ENCODE peak calls at places on chromosomes 12 and 14, in four cellular contexts. One of them, this sample, is unnamed. For H3K4me1, the result is how much of the 10 kb centered on the place peaks cover.

GRCh38 chr12:80264891-80265290 is 165.6 kb downstream of the OTOGL start:
- DNase-seq in HCT116: no peak
- DNase-seq in suprapubic skin: no peak
- DNase-seq in transverse colon: no peak
- DNase-seq in this sample: no peak

GRCh38 chr14:36451346-36452065 is 68.5 kb downstream of the NKX2-1 start:
- DNase-seq in transverse colon: no peak
- DNase-seq in suprapubic skin: no peak
- DNase-seq in HCT116: no peak
- DNase-seq in this sample: no peak

GRCh38 chr14:39880106-39880695 is 448.0 kb upstream of the FBXO33 start:
- DNase-seq in suprapubic skin: no peak
- DNase-seq in transverse colon: no peak
- DNase-seq in HCT116: no peak
- DNase-seq in this sample: no peak

GRCh38 chr12:116366456-116366776 is 88.9 kb upstream of the MED13L start:
- DNase-seq in suprapubic skin: no peak
- DNase-seq in transverse colon: no peak
- DNase-seq in HCT116: no peak
- DNase-seq in this sample: peak

GRCh38 chr14:105137481-105138020 is 31.0 kb downstream of the JAG2 start:
- DNase-seq in suprapubic skin: peak
- DNase-seq in transverse colon: no peak
- DNase-seq in HCT116: no peak
- DNase-seq in this sample: no peak

GRCh38 chr12:114827460-114827859 is 143.5 kb upstream of the TBX3 start:
- DNase-seq in suprapubic skin: no peak
- DNase-seq in HCT116: no peak
- DNase-seq in transverse colon: no peak
- DNase-seq in this sample: no peak

GRCh38 chr14:102508774-102509743 is 517 bp downstream of the ANKRD9 start:
- DNase-seq in HCT116: no peak
- DNase-seq in suprapubic skin: peak
- DNase-seq in transverse colon: peak
- DNase-seq in this sample: no peak

GRCh38 chr12:11855993-11856374 is 206.5 kb downstream of the ETV6 start:
- DNase-seq in HCT116: no peak
- DNase-seq in suprapubic skin: no peak
- DNase-seq in transverse colon: no peak
- DNase-seq in this sample: no peak

GRCh38 chr12:59650594-59651229 is 54.9 kb downstream of the SLC16A7 start:
- DNase-seq in transverse colon: no peak
- DNase-seq in HCT116: no peak
- DNase-seq in suprapubic skin: no peak
- DNase-seq in this sample: no peak

GRCh38 chr14:55366271-55366670 is 45.4 kb downstream of the ATG14 start:
- DNase-seq in HCT116: no peak
- DNase-seq in suprapubic skin: no peak
- DNase-seq in transverse colon: no peak
- DNase-seq in this sample: peak

GRCh38 chr12:12686472-12686871 is 9.5 kb downstream of the GPR19 start:
- DNase-seq in transverse colon: no peak
- DNase-seq in HCT116: no peak
- DNase-seq in suprapubic skin: no peak
- DNase-seq in this sample: no peak

GRCh38 chr12:6963016-6963731 is 7.3 kb downstream of the PHB2 start:
- DNase-seq in transverse colon: peak
- DNase-seq in HCT116: peak
- DNase-seq in suprapubic skin: peak
- DNase-seq in this sample: peak
- H3K4me1 ChIP-seq in transverse colon: under half
- H3K4me1 ChIP-seq in HCT116: under half
- H3K4me1 ChIP-seq in suprapubic skin: half or more
- H3K4me1 ChIP-seq in this sample: under half

GRCh38 chr14:90827919-90828610 is 11.8 kb upstream of the TTC7B start:
- DNase-seq in HCT116: peak
- DNase-seq in transverse colon: peak
- DNase-seq in suprapubic skin: peak
- DNase-seq in this sample: peak
- TF ChIP-seq POLR2A in HCT116: no peak
- TF ChIP-seq POLR2A in transverse colon: no peak
- TF ChIP-seq POLR2A in suprapubic skin: peak
- TF ChIP-seq POLR2A in this sample: peak

GRCh38 chr14:100143934-100144333 is 15.5 kb downstream of the DEGS2 start:
- DNase-seq in transverse colon: no peak
- DNase-seq in HCT116: no peak
- DNase-seq in suprapubic skin: no peak
- DNase-seq in this sample: no peak

GRCh38 chr14:100141133-100141497 is 18.3 kb downstream of the DEGS2 start:
- DNase-seq in suprapubic skin: no peak
- DNase-seq in HCT116: no peak
- DNase-seq in transverse colon: no peak
- DNase-seq in this sample: no peak

GRCh38 chr14:100140452-100141132 is 18.9 kb downstream of the DEGS2 start:
- DNase-seq in transverse colon: no peak
- DNase-seq in suprapubic skin: no peak
- DNase-seq in HCT116: no peak
- DNase-seq in this sample: no peak

GRCh38 chr14:100143523-100143922 is 15.9 kb downstream of the DEGS2 start:
- DNase-seq in HCT116: no peak
- DNase-seq in transverse colon: no peak
- DNase-seq in suprapubic skin: no peak
- DNase-seq in this sample: no peak

DNA sequence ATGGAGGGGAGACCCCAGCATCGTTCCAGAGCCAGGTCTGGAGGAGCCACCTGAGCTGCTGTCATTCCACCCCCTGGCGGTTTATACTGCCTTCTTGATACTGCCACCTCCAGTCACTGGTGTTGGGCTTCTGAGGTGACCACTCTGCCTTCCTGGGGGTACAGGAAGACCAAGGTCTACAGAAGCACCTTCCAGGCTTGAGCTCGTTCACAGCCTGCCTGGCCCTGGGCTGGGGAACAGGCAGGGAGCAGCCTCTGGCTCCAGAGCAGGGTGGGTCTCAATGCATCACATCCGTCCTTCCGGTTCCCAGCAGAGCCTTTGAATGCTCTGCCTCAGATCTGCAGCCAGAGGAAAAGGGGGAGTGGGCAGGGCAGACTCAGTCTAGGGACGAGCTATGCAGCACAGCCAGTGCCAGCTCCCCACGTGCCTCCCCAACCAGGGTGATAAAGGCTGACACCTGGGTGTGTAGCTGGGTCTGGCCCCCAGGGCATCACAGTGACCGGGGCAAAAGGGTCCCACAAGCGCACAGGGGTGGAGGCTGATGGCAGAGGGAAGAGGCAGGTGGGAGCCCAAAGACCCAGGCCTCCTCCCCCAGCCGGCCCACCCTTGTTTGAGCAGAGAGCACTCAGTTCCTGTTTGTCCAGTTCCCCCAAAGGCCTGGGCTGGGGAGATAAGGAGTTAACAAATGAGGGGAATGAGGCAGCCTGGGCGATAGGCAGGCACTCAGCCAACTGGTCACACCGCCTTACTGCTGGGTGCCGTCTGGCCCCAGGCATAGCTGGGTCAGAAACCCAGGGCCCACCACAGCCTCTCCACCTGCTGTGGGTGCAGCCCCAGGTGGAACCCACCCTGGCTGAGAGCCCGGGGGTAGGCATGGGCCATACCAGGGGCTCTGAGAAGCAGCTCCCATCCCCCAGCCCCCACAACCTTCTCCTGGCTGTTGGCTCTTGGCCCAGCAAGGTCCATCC is 17.1 kb downstream of the DEGS2 start:
- DNase-seq in HCT116: no peak
- DNase-seq in transverse colon: peak
- DNase-seq in suprapubic skin: no peak
- DNase-seq in this sample: no peak
- TF ChIP-seq POLR2AphosphoS5 in HCT116: no peak
- TF ChIP-seq POLR2AphosphoS5 in transverse colon: peak
- TF ChIP-seq POLR2AphosphoS5 in suprapubic skin: no peak
- TF ChIP-seq POLR2AphosphoS5 in this sample: peak

GRCh38 chr12:64669270-64669842 is 59.1 kb downstream of the RASSF3 start:
- DNase-seq in HCT116: no peak
- DNase-seq in transverse colon: peak
- DNase-seq in suprapubic skin: no peak
- DNase-seq in this sample: no peak
- H3K4me1 ChIP-seq in HCT116: half or more
- H3K4me1 ChIP-seq in transverse colon: half or more
- H3K4me1 ChIP-seq in suprapubic skin: half or more
- H3K4me1 ChIP-seq in this sample: under half

GRCh38 chr12:57487597-57488396 is at the start of gene MARS1:
- DNase-seq in HCT116: peak
- DNase-seq in transverse colon: peak
- DNase-seq in suprapubic skin: peak
- DNase-seq in this sample: peak
- TF ChIP-seq POLR2A in HCT116: peak
- TF ChIP-seq POLR2A in transverse colon: peak
- TF ChIP-seq POLR2A in suprapubic skin: peak
- TF ChIP-seq POLR2A in this sample: peak

DNA sequence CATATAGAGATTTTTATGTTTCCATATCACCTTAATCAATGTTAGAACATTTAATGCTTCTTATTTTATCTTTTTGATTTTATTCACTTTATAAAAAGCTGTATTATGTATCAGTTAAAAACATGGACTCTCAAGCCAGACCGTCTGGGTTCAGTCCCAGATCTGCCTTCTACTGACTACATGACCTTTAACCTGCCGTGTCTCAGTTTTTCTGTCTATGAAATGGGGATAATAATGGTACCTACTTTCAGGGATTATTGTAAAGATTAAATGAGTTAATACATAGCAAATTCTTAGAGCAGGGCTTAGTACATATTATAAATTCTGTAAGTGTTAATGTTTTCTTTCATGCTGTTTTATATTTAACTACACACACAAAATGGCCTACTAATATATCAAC is 50.4 kb downstream of the STAB2 start:
- DNase-seq in transverse colon: no peak
- DNase-seq in HCT116: no peak
- DNase-seq in suprapubic skin: no peak
- DNase-seq in this sample: no peak
- TF ChIP-seq POLR2AphosphoS5 in transverse colon: no peak
- TF ChIP-seq POLR2AphosphoS5 in HCT116: no peak
- TF ChIP-seq POLR2AphosphoS5 in suprapubic skin: no peak
- TF ChIP-seq POLR2AphosphoS5 in this sample: no peak

GRCh38 chr14:61570188-61570960 is 124.9 kb upstream of the HIF1A start:
- DNase-seq in transverse colon: no peak
- DNase-seq in HCT116: no peak
- DNase-seq in suprapubic skin: no peak
- DNase-seq in this sample: no peak

GRCh38 chr14:61567838-61568571 is 127.3 kb upstream of the HIF1A start:
- DNase-seq in HCT116: no peak
- DNase-seq in suprapubic skin: no peak
- DNase-seq in transverse colon: no peak
- DNase-seq in this sample: no peak

GRCh38 chr14:61569783-61570182 is 125.5 kb upstream of the HIF1A start:
- DNase-seq in transverse colon: no peak
- DNase-seq in HCT116: no peak
- DNase-seq in suprapubic skin: peak
- DNase-seq in this sample: no peak

GRCh38 chr14:61569308-61569707 is 126.0 kb upstream of the HIF1A start:
- DNase-seq in HCT116: no peak
- DNase-seq in suprapubic skin: no peak
- DNase-seq in transverse colon: no peak
- DNase-seq in this sample: no peak

GRCh38 chr14:61568572-61569011 is 126.7 kb upstream of the HIF1A start:
- DNase-seq in transverse colon: peak
- DNase-seq in suprapubic skin: no peak
- DNase-seq in HCT116: no peak
- DNase-seq in this sample: no peak
- H3K4me1 ChIP-seq in transverse colon: under half
- H3K4me1 ChIP-seq in suprapubic skin: half or more
- H3K4me1 ChIP-seq in HCT116: half or more
- H3K4me1 ChIP-seq in this sample: under half

GRCh38 chr12:118655588-118655987 is 279.2 kb downstream of the SUDS3 start:
- DNase-seq in transverse colon: no peak
- DNase-seq in HCT116: no peak
- DNase-seq in suprapubic skin: no peak
- DNase-seq in this sample: no peak

GRCh38 chr12:118650586-118650960 is 274.2 kb downstream of the SUDS3 start:
- DNase-seq in HCT116: no peak
- DNase-seq in transverse colon: no peak
- DNase-seq in suprapubic skin: no peak
- DNase-seq in this sample: no peak

GRCh38 chr12:118649765-118650585 is 273.6 kb downstream of the SUDS3 start:
- DNase-seq in HCT116: no peak
- DNase-seq in suprapubic skin: no peak
- DNase-seq in transverse colon: no peak
- DNase-seq in this sample: no peak

GRCh38 chr12:118651487-118651886 is 275.1 kb downstream of the SUDS3 start:
- DNase-seq in transverse colon: no peak
- DNase-seq in suprapubic skin: no peak
- DNase-seq in HCT116: no peak
- DNase-seq in this sample: no peak
- TF ChIP-seq POLR2A in transverse colon: no peak
- TF ChIP-seq POLR2A in suprapubic skin: no peak
- TF ChIP-seq POLR2A in HCT116: no peak
- TF ChIP-seq POLR2A in this sample: no peak

GRCh38 chr14:69005432-69006148 is 26.5 kb upstream of the ACTN1 start:
- DNase-seq in HCT116: peak
- DNase-seq in suprapubic skin: peak
- DNase-seq in transverse colon: peak
- DNase-seq in this sample: no peak
- TF ChIP-seq POLR2AphosphoS5 in HCT116: peak
- TF ChIP-seq POLR2AphosphoS5 in suprapubic skin: peak
- TF ChIP-seq POLR2AphosphoS5 in transverse colon: peak
- TF ChIP-seq POLR2AphosphoS5 in this sample: peak